ENCODE peak calls at places on chromosomes 7 and 10, in six cellular contexts. One of them, this sample, is unnamed.

GRCh38 chr10:45461034-45461433 is 87.0 kb downstream of the ALOX5 start:
- DNase-seq in adrenal gland: no peak
- DNase-seq in ovary: no peak
- DNase-seq in uterus: no peak
- DNase-seq in heart left ventricle: no peak
- DNase-seq in esophagus squamous epithelium: no peak
- DNase-seq in this sample: peak; percentile 60

GRCh38 chr7:3244241-3244814 is 56.7 kb upstream of the SDK1 start:
- DNase-seq in adrenal gland: no peak
- DNase-seq in ovary: no peak
- DNase-seq in uterus: no peak
- DNase-seq in heart left ventricle: no peak
- DNase-seq in esophagus squamous epithelium: no peak
- DNase-seq in this sample: no peak

GRCh38 chr7:3156508-3156907 is 112.8 kb upstream of the CARD11 start:
- DNase-seq in adrenal gland: no peak
- DNase-seq in ovary: no peak
- DNase-seq in uterus: no peak
- DNase-seq in heart left ventricle: no peak
- DNase-seq in esophagus squamous epithelium: no peak
- DNase-seq in this sample: no peak

GRCh38 chr7:143384148-143384547 is 3.0 kb downstream of the ZYX start:
- DNase-seq in adrenal gland: no peak
- DNase-seq in ovary: no peak
- DNase-seq in uterus: peak; percentile 51
- DNase-seq in heart left ventricle: no peak
- DNase-seq in esophagus squamous epithelium: no peak
- DNase-seq in this sample: no peak

GRCh38 chr7:3533040-3533439 is 232.0 kb downstream of the SDK1 start:
- DNase-seq in adrenal gland: no peak
- DNase-seq in ovary: no peak
- DNase-seq in uterus: no peak
- DNase-seq in heart left ventricle: no peak
- DNase-seq in esophagus squamous epithelium: no peak
- DNase-seq in this sample: no peak

GRCh38 chr10:99532687-99533495 is at the start of gene NKX2-3:
- DNase-seq in adrenal gland: no peak
- DNase-seq in ovary: no peak
- DNase-seq in uterus: no peak
- DNase-seq in heart left ventricle: peak; percentile 75
- DNase-seq in esophagus squamous epithelium: no peak
- DNase-seq in this sample: peak; percentile 58

GRCh38 chr10:126270116-126270515 is 118.2 kb downstream of the ADAM12 start:
- DNase-seq in adrenal gland: no peak
- DNase-seq in ovary: no peak
- DNase-seq in uterus: no peak
- DNase-seq in heart left ventricle: no peak
- DNase-seq in esophagus squamous epithelium: no peak
- DNase-seq in this sample: no peak

GRCh38 chr10:70685461-70685911 is 13.2 kb downstream of the ADAMTS14 start:
- DNase-seq in adrenal gland: no peak
- DNase-seq in ovary: no peak
- DNase-seq in uterus: no peak
- DNase-seq in heart left ventricle: peak; percentile 12
- DNase-seq in esophagus squamous epithelium: no peak
- DNase-seq in this sample: no peak

GRCh38 chr10:60410970-60411369 is 21.3 kb upstream of the ANK3 start:
- DNase-seq in adrenal gland: no peak
- DNase-seq in ovary: no peak
- DNase-seq in uterus: no peak
- DNase-seq in heart left ventricle: no peak
- DNase-seq in esophagus squamous epithelium: no peak
- DNase-seq in this sample: no peak

GRCh38 chr10:84227810-84228209 is 2.5 kb upstream of the LRIT2 start:
- DNase-seq in adrenal gland: no peak
- DNase-seq in ovary: no peak
- DNase-seq in uterus: no peak
- DNase-seq in heart left ventricle: no peak
- DNase-seq in esophagus squamous epithelium: no peak
- DNase-seq in this sample: no peak

GRCh38 chr10:124711145-124711544 is 33.0 kb downstream of the FAM53B start:
- DNase-seq in adrenal gland: no peak
- DNase-seq in ovary: no peak
- DNase-seq in uterus: no peak
- DNase-seq in heart left ventricle: no peak
- DNase-seq in esophagus squamous epithelium: no peak
- DNase-seq in this sample: no peak

GRCh38 chr7:101155303-101155702 is 1.0 kb downstream of the AP1S1 start:
- DNase-seq in adrenal gland: no peak
- DNase-seq in ovary: no peak
- DNase-seq in uterus: no peak
- DNase-seq in heart left ventricle: no peak
- DNase-seq in esophagus squamous epithelium: no peak
- DNase-seq in this sample: no peak

GRCh38 chr10:59227136-59227673 is 50.8 kb downstream of the PHYHIPL start:
- DNase-seq in adrenal gland: no peak
- DNase-seq in ovary: no peak
- DNase-seq in uterus: no peak
- DNase-seq in heart left ventricle: no peak
- DNase-seq in esophagus squamous epithelium: no peak
- DNase-seq in this sample: no peak

GRCh38 chr7:34823650-34824258 is 165.7 kb downstream of the NPSR1 start:
- DNase-seq in adrenal gland: peak; percentile 63
- DNase-seq in ovary: no peak
- DNase-seq in uterus: no peak
- DNase-seq in heart left ventricle: no peak
- DNase-seq in esophagus squamous epithelium: no peak
- DNase-seq in this sample: peak; percentile 31

GRCh38 chr7:137937202-137937560 is 64.7 kb downstream of the CREB3L2 start:
- DNase-seq in adrenal gland: peak; percentile 54
- DNase-seq in ovary: no peak
- DNase-seq in uterus: no peak
- DNase-seq in heart left ventricle: no peak
- DNase-seq in esophagus squamous epithelium: no peak
- DNase-seq in this sample: no peak

GRCh38 chr7:75861636-75862035 is 17.2 kb upstream of the RHBDD2 start:
- DNase-seq in adrenal gland: no peak
- DNase-seq in ovary: no peak
- DNase-seq in uterus: no peak
- DNase-seq in heart left ventricle: no peak
- DNase-seq in esophagus squamous epithelium: no peak
- DNase-seq in this sample: no peak

GRCh38 chr10:86306628-86307278 is 59.8 kb downstream of the GRID1 start:
- DNase-seq in adrenal gland: no peak
- DNase-seq in ovary: no peak
- DNase-seq in uterus: no peak
- DNase-seq in heart left ventricle: no peak
- DNase-seq in esophagus squamous epithelium: no peak
- DNase-seq in this sample: peak; percentile 36

GRCh38 chr7:130959743-130960207 is 225.8 kb upstream of the KLF14 start:
- DNase-seq in adrenal gland: no peak
- DNase-seq in ovary: no peak
- DNase-seq in uterus: no peak
- DNase-seq in heart left ventricle: no peak
- DNase-seq in esophagus squamous epithelium: no peak
- DNase-seq in this sample: no peak

GRCh38 chr7:139798221-139798620 is 20.4 kb upstream of the HIPK2 start:
- DNase-seq in adrenal gland: no peak
- DNase-seq in ovary: no peak
- DNase-seq in uterus: no peak
- DNase-seq in heart left ventricle: no peak
- DNase-seq in esophagus squamous epithelium: no peak
- DNase-seq in this sample: peak; percentile 51

GRCh38 chr10:775245-776075 is 86.0 kb upstream of the DIP2C start:
- DNase-seq in adrenal gland: peak; percentile 67
- DNase-seq in ovary: no peak
- DNase-seq in uterus: no peak
- DNase-seq in heart left ventricle: no peak
- DNase-seq in esophagus squamous epithelium: no peak
- DNase-seq in this sample: no peak

GRCh38 chr7:22219036-22219435 is 137.9 kb downstream of the RAPGEF5 start:
- DNase-seq in adrenal gland: no peak
- DNase-seq in ovary: no peak
- DNase-seq in uterus: no peak
- DNase-seq in heart left ventricle: no peak
- DNase-seq in esophagus squamous epithelium: no peak
- DNase-seq in this sample: no peak

GRCh38 chr7:42238709-42239395 is 1.8 kb upstream of the GLI3 start:
- DNase-seq in adrenal gland: peak; percentile 40
- DNase-seq in ovary: peak; percentile 79
- DNase-seq in uterus: peak; percentile 84
- DNase-seq in heart left ventricle: no peak
- DNase-seq in esophagus squamous epithelium: no peak
- DNase-seq in this sample: no peak

GRCh38 chr7:42236266-42237161 is 495 bp downstream of the GLI3 start:
- DNase-seq in adrenal gland: peak; percentile 54
- DNase-seq in ovary: peak; percentile 75
- DNase-seq in uterus: peak; percentile 74
- DNase-seq in heart left ventricle: peak; percentile 73
- DNase-seq in esophagus squamous epithelium: no peak
- DNase-seq in this sample: no peak

GRCh38 chr7:42237891-42238531 is 1.0 kb upstream of the GLI3 start:
- DNase-seq in adrenal gland: peak; percentile 78
- DNase-seq in ovary: peak; percentile 92
- DNase-seq in uterus: peak; percentile 93
- DNase-seq in heart left ventricle: peak; percentile 82
- DNase-seq in esophagus squamous epithelium: no peak
- DNase-seq in this sample: peak; percentile 64

GRCh38 chr7:42235734-42236133 is 1.3 kb downstream of the GLI3 start:
- DNase-seq in adrenal gland: peak; percentile 25
- DNase-seq in ovary: peak; percentile 27
- DNase-seq in uterus: peak; percentile 48
- DNase-seq in heart left ventricle: no peak
- DNase-seq in esophagus squamous epithelium: no peak
- DNase-seq in this sample: no peak

DNA sequence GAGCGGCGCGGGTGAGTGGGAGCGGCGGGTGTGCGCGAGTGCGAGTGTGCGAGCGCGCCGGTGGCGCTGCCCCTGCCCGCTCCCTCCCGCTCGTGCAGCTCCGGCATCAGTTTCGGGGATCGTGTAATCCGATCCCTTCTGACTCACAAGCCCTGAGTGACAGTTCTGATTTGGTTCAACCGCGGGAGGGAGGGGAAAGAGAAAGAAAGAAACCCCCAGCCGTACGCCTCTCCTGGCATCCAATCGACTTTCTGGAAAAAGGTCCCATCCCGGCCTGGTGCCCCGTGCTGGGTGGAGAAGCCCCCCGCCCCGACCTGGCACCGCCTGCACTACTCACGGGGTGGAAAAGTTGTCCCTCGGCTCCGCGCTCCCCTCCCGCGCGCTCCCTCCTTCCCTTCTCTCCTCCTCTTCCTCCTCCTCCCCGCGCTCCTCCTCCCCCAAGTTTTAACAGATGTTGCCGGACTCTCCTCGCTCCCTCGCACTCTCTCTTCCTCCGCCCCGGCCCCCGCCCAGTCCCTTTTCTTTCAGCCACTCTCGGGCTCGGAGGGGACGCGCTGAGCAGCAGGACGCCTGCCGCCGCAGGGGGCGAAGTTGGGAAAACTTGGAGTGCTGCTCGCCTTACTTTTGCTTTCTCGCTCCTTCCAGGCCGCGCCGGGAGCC is at the start of gene GLI3:
- DNase-seq in adrenal gland: peak; percentile 84
- DNase-seq in ovary: peak; percentile 89
- DNase-seq in uterus: peak; percentile 95
- DNase-seq in heart left ventricle: peak; percentile 89
- DNase-seq in esophagus squamous epithelium: no peak
- DNase-seq in this sample: peak; percentile 20
- TF ChIP-seq CTCF in adrenal gland: peak; percentile 36
- TF ChIP-seq CTCF in ovary: no peak
- TF ChIP-seq CTCF in uterus: peak; percentile 61
- TF ChIP-seq CTCF in heart left ventricle: peak; percentile 31
- TF ChIP-seq CTCF in esophagus squamous epithelium: peak; percentile 20
- TF ChIP-seq CTCF in this sample: no peak

DNA sequence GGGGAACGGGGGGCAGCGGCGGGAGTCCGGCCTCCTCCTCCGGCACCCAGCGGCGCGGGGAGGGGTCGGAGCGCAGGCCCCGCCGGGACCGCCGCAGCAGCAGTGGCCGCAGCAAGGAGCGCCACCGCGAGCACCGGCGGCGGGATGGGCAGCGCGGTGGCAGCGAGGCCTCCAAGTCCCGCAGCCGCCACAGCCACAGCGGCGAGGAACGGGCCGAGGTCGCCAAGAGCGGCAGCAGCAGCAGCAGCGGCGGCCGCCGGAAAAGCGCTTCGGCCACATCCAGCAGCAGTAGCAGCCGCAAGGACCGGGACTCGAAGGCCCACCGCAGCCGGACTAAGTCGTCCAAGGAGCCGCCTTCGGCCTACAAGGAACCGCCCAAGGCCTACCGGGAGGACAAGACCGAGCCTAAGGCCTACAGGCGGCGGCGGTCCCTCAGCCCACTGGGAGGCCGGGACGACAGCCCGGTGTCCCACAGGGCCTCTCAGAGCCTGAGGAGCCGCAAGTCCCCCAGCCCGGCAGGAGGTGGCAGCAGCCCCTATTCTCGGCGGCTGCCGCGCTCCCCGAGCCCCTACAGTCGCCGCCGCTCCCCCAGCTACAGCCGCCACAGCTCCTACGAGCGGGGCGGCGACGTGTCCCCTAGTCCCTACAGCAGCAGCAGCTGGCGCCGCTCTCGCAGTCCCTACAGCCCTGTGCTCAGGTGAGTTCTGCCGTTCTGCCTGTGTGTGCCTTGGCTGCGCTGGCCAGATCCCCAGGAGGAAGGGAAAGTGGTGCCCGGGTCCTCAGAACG is 1.3 kb downstream of the CDK13 start:
- DNase-seq in adrenal gland: peak; percentile 64
- DNase-seq in ovary: peak; percentile 52
- DNase-seq in uterus: peak; percentile 44
- DNase-seq in heart left ventricle: peak; percentile 77
- DNase-seq in esophagus squamous epithelium: no peak
- DNase-seq in this sample: peak; percentile 62
- TF ChIP-seq POLR2A in adrenal gland: peak; percentile 10
- TF ChIP-seq POLR2A in ovary: no peak
- TF ChIP-seq POLR2A in uterus: no peak
- TF ChIP-seq POLR2A in heart left ventricle: no peak
- TF ChIP-seq POLR2A in esophagus squamous epithelium: no peak
- TF ChIP-seq POLR2A in this sample: no peak

GRCh38 chr10:111379521-111379920 is 302.7 kb downstream of the ADRA2A start:
- DNase-seq in adrenal gland: no peak
- DNase-seq in ovary: no peak
- DNase-seq in uterus: no peak
- DNase-seq in heart left ventricle: no peak
- DNase-seq in esophagus squamous epithelium: no peak
- DNase-seq in this sample: no peak
- TF ChIP-seq CTCF in adrenal gland: no peak
- TF ChIP-seq CTCF in ovary: no peak
- TF ChIP-seq CTCF in uterus: no peak
- TF ChIP-seq CTCF in heart left ventricle: no peak
- TF ChIP-seq CTCF in esophagus squamous epithelium: no peak
- TF ChIP-seq CTCF in this sample: no peak

DNA sequence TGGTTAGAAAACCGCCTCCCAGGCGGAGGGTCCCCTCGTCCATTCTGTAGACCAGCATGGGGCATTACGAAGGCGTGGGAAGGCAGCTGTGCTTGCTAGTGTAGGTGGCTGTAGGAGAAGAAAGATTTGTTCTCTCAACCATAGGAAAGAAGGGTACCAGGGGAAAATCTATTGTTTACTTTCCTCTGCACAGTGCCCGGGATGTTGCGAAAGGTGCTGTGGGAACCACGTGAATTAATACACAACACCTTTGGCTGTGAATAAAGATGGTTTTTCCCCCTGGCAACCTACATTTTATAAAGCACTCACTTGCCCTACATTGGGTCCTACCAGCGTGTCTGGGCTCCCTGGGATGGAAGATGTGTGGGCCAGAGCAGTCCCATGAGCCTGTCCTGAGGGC is 73.3 kb upstream of the BTBD16 start:
- DNase-seq in adrenal gland: no peak
- DNase-seq in ovary: no peak
- DNase-seq in uterus: no peak
- DNase-seq in heart left ventricle: no peak
- DNase-seq in esophagus squamous epithelium: no peak
- DNase-seq in this sample: no peak
- TF ChIP-seq POLR2A in adrenal gland: no peak
- TF ChIP-seq POLR2A in ovary: no peak
- TF ChIP-seq POLR2A in uterus: no peak
- TF ChIP-seq POLR2A in heart left ventricle: no peak
- TF ChIP-seq POLR2A in esophagus squamous epithelium: no peak
- TF ChIP-seq POLR2A in this sample: no peak

This sample was measured in Peyer's patch.